ENCODE peak calls at places on chromosomes 11 and 22, in five cellular contexts. M, Y, V, B and F are unnamed samples.
A peak's percentile ranks its signal among the peaks of the same experiment; 100 is the strongest.

GRCh38 chr11:16000065-16000464 is 356.3 kb downstream of the SOX6 start:
- DNase-seq in B (no peak), Y (no peak), M (no peak), V (no peak), F (no peak)

GRCh38 chr11:39365809-39366436 is 2093.5 kb downstream of the LRRC4C start:
- DNase-seq in V (peak; percentile 31), Y (no peak), B (no peak), M (no peak), F (no peak)

GRCh38 chr11:34650528-34650927 is 29.6 kb downstream of the EHF start:
- DNase-seq in V (no peak), B (no peak), M (no peak), Y (no peak), F (no peak)

GRCh38 chr11:62472063-62472884 is 53.4 kb downstream of the SCGB1A1 start:
- DNase-seq in B (no peak), Y (no peak), M (no peak), V (peak; percentile 57), F (no peak)

GRCh38 chr11:119521551-119521950 is 98.6 kb upstream of the THY1 start:
- DNase-seq in B (no peak), M (no peak), V (no peak), Y (no peak), F (no peak)

GRCh38 chr11:109426442-109426841 is 4.5 kb downstream of the C11orf87 start:
- DNase-seq in B (no peak), V (peak; percentile 2), M (no peak), Y (no peak), F (no peak)

GRCh38 chr11:69209936-69210659 is 54.4 kb downstream of the SMIM38 start:
- DNase-seq in Y (peak; percentile 48), B (no peak), V (no peak), M (peak; percentile 54), F (no peak)

GRCh38 chr11:68146010-68146540 is 24.9 kb upstream of the CHKA start:
- DNase-seq in M (peak; percentile 91), Y (peak; percentile 83), B (peak; percentile 99), V (peak; percentile 94), F (no peak)

GRCh38 chr11:6745465-6746015 is 26.2 kb downstream of the OR2AG2 start:
- DNase-seq in M (no peak), V (no peak), Y (no peak), B (no peak), F (no peak)

GRCh38 chr11:119509969-119510401 is 87.0 kb upstream of the THY1 start:
- DNase-seq in B (no peak), V (peak; percentile 42), Y (peak; percentile 70), M (no peak), F (no peak)

GRCh38 chr22:42905702-42906183 is 48.7 kb upstream of the ARFGAP3 start:
- DNase-seq in M (no peak), Y (no peak), B (peak; percentile 98), V (no peak), F (no peak)

GRCh38 chr22:45966320-45966891 is 10.6 kb downstream of the WNT7B start:
- DNase-seq in Y (no peak), V (no peak), M (no peak), B (peak; percentile 31), F (no peak)

GRCh38 chr22:25823276-25823675 is 81.3 kb downstream of the MYO18B start:
- DNase-seq in M (no peak), V (no peak), B (no peak), Y (no peak), F (no peak)

GRCh38 chr11:37449146-37449545 is 851.1 kb upstream of the RAG2 start:
- DNase-seq in Y (no peak), B (no peak), V (peak; percentile 6), M (no peak), F (no peak)

GRCh38 chr11:75276696-75277095 is 36.1 kb downstream of the TPBGL start:
- DNase-seq in B (peak; percentile 6), V (no peak), M (peak; percentile 47), Y (peak; percentile 44), F (no peak)

GRCh38 chr11:63635762-63636465 is 21.7 kb upstream of the PLAAT3 start:
- DNase-seq in B (peak; percentile 60), Y (no peak), V (peak; percentile 70), M (no peak), F (peak; percentile 73)

GRCh38 chr11:63641727-63642126 is 27.5 kb upstream of the PLAAT3 start:
- DNase-seq in M (no peak), Y (no peak), V (no peak), B (no peak), F (no peak)

GRCh38 chr11:63643205-63643604 is 28.0 kb downstream of the ATL3 start:
- DNase-seq in B (peak; percentile 34), V (no peak), M (no peak), Y (no peak), F (no peak)

DNA sequence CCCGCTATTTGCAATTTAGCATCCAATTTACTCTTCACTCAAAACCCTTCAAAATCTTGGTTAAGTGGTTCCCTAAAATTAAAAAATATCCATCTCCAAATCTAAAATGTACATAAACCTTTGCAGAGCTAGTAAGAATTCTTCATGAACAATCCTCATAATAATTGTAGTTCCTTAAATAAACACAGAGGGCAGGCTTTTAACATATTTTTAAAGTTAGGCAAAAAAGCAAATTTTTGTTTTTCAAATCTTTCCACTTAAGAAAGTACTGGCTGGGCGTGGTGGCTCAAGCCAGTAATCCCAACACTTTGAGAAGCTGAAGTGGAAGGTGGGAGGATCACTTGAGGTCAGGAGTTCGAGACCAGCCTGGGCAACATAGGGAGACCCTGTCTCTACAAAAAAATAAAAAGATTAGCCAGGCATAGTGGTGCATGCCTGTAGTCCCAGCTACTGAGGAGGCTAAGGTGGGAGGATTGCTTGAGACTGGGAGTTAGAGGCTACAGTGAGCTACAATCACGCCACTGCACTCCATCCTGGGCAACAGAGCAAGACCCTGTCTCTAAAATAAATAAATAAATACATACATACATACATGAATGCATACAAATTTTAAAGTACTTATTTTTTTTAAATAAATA is 25.1 kb upstream of the PLAAT3 start:
- DNase-seq in M (no peak), V (peak; percentile 26), B (no peak), Y (no peak), F (no peak)
- TF ChIP-seq CTCF in M (peak; percentile 23), V (peak; percentile 53), B (peak; percentile 39), Y (peak; percentile 13), F (peak; percentile 28)

GRCh38 chr11:1263036-1263435 is 40.2 kb downstream of the MUC5B start:
- DNase-seq in B (no peak), Y (no peak), M (peak; percentile 83), V (no peak), F (no peak)
- TF ChIP-seq CTCF in B (no peak), Y (no peak), M (no peak), V (no peak), F (no peak)

GRCh38 chr11:125431009-125431408 is 65.1 kb downstream of the FEZ1 start:
- DNase-seq in Y (no peak), M (no peak), B (no peak), V (no peak), F (no peak)

GRCh38 chr11:125429174-125429707 is 66.8 kb downstream of the FEZ1 start:
- DNase-seq in B (peak; percentile 49), M (no peak), V (peak; percentile 51), Y (no peak), F (peak; percentile 78)

GRCh38 chr11:125426818-125427528 is 69.1 kb downstream of the FEZ1 start:
- DNase-seq in B (no peak), M (no peak), Y (no peak), V (no peak), F (no peak)

GRCh38 chr11:125429807-125430678 is 66.0 kb downstream of the FEZ1 start:
- DNase-seq in V (no peak), M (no peak), Y (no peak), B (no peak), F (no peak)

GRCh38 chr11:125428486-125429173 is 67.4 kb downstream of the FEZ1 start:
- DNase-seq in B (no peak), M (no peak), Y (no peak), V (no peak), F (no peak)
- TF ChIP-seq CTCF in B (no peak), M (no peak), Y (no peak), V (no peak), F (no peak)

DNA sequence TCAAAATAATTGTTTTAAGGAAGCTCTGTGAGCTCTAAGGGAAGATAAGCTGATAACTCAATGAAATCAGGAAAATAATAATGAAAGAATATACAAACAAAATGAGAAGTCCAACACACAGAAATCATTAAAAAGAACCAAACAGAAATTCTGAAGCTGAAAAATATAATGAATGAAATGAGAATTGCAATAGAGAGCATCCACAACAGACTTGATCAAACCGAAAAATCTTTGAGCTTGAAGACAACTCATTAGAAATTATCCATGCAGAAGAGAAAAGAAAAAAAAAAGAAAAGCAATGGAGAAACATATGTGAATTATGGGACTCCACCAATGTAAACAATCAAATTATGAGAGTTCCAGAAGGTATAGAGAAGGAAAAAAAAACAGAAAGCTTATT is 101.0 kb downstream of the BBOX1 start:
- DNase-seq in Y (no peak), M (no peak), B (no peak), V (no peak), F (no peak)
- TF ChIP-seq CTCF in Y (no peak), M (no peak), B (no peak), V (no peak), F (no peak)

DNA sequence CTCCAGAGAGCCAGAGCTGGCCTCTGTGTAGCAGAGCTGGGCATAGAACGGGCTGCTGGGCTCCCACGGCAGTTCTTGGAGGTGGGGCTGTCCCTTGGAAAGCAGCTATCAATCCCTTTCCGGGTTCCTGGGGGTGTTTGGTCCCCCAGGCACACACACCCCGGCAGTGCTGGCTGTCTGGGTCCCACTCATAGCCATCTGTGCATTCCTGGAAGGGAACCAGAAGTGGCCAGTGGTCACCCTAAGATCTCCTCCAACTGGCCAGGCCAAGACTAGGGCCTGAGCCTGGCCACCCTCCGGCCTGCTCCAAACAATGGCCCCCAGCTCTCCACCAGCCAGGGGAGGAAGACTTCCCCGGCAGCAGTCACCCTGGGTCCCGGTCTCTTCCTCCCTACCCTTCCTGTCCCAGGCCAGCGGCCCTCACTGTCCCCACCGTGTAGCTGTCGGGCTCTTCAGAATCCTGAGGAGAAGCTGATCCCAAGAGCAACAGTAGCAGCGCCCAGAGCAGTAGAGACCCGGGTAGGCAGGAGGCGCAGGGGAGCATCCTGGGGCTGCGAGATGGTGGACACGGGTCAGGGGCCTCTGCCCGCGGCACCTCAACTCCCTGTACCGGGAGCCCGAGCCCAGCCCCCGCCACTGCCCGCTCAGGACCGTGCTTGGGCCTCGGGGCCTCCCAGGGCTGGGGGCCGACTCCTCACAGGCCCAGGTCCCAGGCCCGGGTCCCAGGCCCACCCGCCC is 620 bp downstream of the EFEMP2 start:
- DNase-seq in M (no peak), B (no peak), Y (no peak), V (no peak), F (peak; percentile 54)
- TF ChIP-seq CTCF in M (no peak), B (no peak), Y (no peak), V (no peak), F (no peak)

GRCh38 chr11:111574373-111575230 is 27.6 kb upstream of the SIK2 start:
- DNase-seq in B (no peak), V (no peak), M (no peak), Y (no peak), F (no peak)
- TF ChIP-seq CTCF in B (no peak), V (no peak), M (no peak), Y (no peak), F (no peak)

GRCh38 chr11:77115181-77115611 is 12.6 kb downstream of the OMP start:
- DNase-seq in M (no peak), B (no peak), V (peak; percentile 23), Y (no peak), F (no peak)
- TF ChIP-seq CTCF in M (no peak), B (no peak), V (no peak), Y (no peak), F (no peak)